ENCODE peak calls at places on chromosomes 12 and 14, in ten cellular contexts. G is CD8-positive, alpha-beta T cell; I is LNCaP clone FGC; Z is dorsolateral prefrontal cortex; C is upper lobe of right lung; N is thoracic aorta; V is fibroblast of lung; X is esophagus squamous epithelium; R is MCF 10A; D is cardiac fibroblast. U is an unnamed sample.
A peak's percentile ranks its signal among the peaks of the same experiment; 100 is the strongest.

GRCh38 chr14:22979748-22980392 is 2.5 kb downstream of the AJUBA start:
- DNase-seq in G (no peak), I (no peak), Z (no peak), C (no peak), N (no peak), V (no peak), X (no peak), R (peak; percentile 77), D (no peak), U (no peak)

GRCh38 chr12:57993030-57993429 is 51.7 kb downstream of the ATP23 start:
- DNase-seq in G (no peak), I (peak; percentile 84), Z (no peak), C (no peak), N (no peak), V (no peak), X (no peak), R (peak; percentile 15), D (peak; percentile 9), U (no peak)

GRCh38 chr12:124171231-124171985 is 123.5 kb upstream of the RFLNA start:
- DNase-seq in G (no peak), I (no peak), Z (no peak), C (no peak), N (no peak), V (no peak), X (no peak), R (no peak), D (no peak), U (no peak)

GRCh38 chr12:93009533-93009932 is 80.4 kb upstream of the EEA1 start:
- DNase-seq in G (no peak), I (no peak), Z (no peak), C (no peak), N (no peak), V (no peak), X (no peak), R (no peak), D (no peak), U (no peak)

GRCh38 chr12:113899042-113899843 is 66.9 kb downstream of the RBM19 start:
- DNase-seq in G (no peak), I (no peak), Z (no peak), C (no peak), N (no peak), V (no peak), X (no peak), R (no peak), D (no peak), U (no peak)

GRCh38 chr14:77275041-77275854 is 4.2 kb upstream of the NGB start:
- DNase-seq in G (no peak), I (no peak), Z (no peak), C (no peak), N (no peak), V (no peak), X (no peak), R (no peak), D (no peak), U (no peak)

GRCh38 chr12:110333201-110333600 is 52.2 kb downstream of the ATP2A2 start:
- DNase-seq in G (no peak), I (no peak), Z (no peak), C (no peak), N (no peak), V (no peak), X (no peak), R (no peak), D (no peak), U (no peak)

GRCh38 chr14:80047761-80048160 is 163.5 kb downstream of the DIO2 start:
- DNase-seq in G (no peak), I (no peak), Z (no peak), C (no peak), N (no peak), V (no peak), X (no peak), R (peak; percentile 9), D (peak; percentile 2), U (no peak)

GRCh38 chr12:95142752-95143151 is 69.3 kb upstream of the NR2C1 start:
- DNase-seq in G (no peak), I (no peak), Z (no peak), C (no peak), N (no peak), V (no peak), X (no peak), R (no peak), D (no peak), U (no peak)

GRCh38 chr12:75960086-75960910 is 71.3 kb downstream of the PHLDA1 start:
- DNase-seq in G (no peak), I (no peak), Z (no peak), C (no peak), N (no peak), V (no peak), X (no peak), R (no peak), D (no peak), U (no peak)

GRCh38 chr14:36254020-36254614 is 66.3 kb downstream of the MBIP start:
- DNase-seq in G (no peak), I (no peak), Z (no peak), C (no peak), N (no peak), V (peak; percentile 6), X (no peak), R (peak; percentile 6), D (peak; percentile 7), U (no peak)

GRCh38 chr12:59904874-59905521 is 309.2 kb downstream of the SLC16A7 start:
- DNase-seq in G (no peak), I (no peak), Z (no peak), C (no peak), N (no peak), V (peak; percentile 30), X (no peak), R (no peak), D (no peak), U (no peak)

GRCh38 chr14:72802588-72802946 is 91.3 kb downstream of the DPF3 start:
- DNase-seq in G (no peak), I (no peak), Z (no peak), C (no peak), N (no peak), V (no peak), X (no peak), R (no peak), D (no peak), U (no peak)

GRCh38 chr12:89179983-89180382 is 172.3 kb downstream of the DUSP6 start:
- DNase-seq in G (no peak), I (peak; percentile 54), Z (no peak), C (no peak), N (peak; percentile 4), V (peak; percentile 98), X (no peak), R (peak; percentile 100), D (peak; percentile 95), U (no peak)

GRCh38 chr12:8860165-8860961 is 37.9 kb downstream of the A2ML1 start:
- DNase-seq in G (no peak), I (peak; percentile 36), Z (no peak), C (no peak), N (no peak), V (peak; percentile 67), X (no peak), R (peak; percentile 46), D (peak; percentile 67), U (no peak)

GRCh38 chr12:64325055-64325454 is 65.5 kb downstream of the C12orf56 start:
- DNase-seq in G (no peak), I (no peak), Z (no peak), C (no peak), N (no peak), V (no peak), X (no peak), R (no peak), D (no peak), U (no peak)

GRCh38 chr12:69291278-69291593 is 51.9 kb downstream of the CPSF6 start:
- DNase-seq in G (no peak), I (no peak), Z (no peak), C (no peak), N (no peak), V (no peak), X (no peak), R (no peak), D (no peak), U (no peak)
- TF ChIP-seq CTCF in G (peak; percentile 9), I (no peak), Z (no peak), C (no peak), N (no peak), V (no peak), X (no peak), R (no peak), D (no peak), U (peak; percentile 19)

DNA sequence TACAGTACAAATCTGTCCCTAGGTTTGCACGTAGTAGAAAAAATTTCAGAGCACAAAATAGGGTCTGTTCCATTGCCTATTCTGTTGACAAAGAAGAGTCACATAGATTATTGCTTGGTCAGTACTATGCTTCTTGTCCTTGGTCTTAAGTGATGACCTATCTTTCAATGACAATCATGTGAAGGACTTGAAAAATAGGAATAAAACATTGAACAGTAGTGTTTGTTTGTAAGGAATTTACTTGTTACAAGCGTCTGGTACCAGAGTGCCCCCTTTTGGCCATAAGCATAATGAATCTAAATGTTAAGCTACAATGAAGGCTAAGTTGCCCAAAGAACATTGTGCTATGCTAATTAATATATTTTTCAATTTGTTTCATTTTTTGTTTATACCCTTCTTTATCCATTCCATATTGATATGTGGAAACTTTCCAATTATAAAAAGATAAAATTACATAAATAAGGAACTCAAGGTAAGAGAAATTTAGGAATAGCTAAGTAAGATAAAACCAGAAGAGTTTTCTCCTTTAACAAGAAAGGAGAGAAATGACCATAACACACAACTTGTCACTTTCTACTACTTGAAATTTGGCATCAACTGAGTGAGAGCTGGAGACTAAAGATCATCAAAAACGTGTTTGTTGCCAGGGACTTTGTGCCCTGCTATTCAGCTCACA is 204.7 kb downstream of the EPS8 start:
- DNase-seq in G (no peak), I (no peak), Z (no peak), C (no peak), N (no peak), V (peak; percentile 90), X (no peak), R (peak; percentile 70), D (peak; percentile 91), U (no peak)
- TF ChIP-seq CTCF in G (peak; percentile 77), I (peak; percentile 68), Z (peak; percentile 79), C (peak; percentile 72), N (peak; percentile 74), V (peak; percentile 77), X (peak; percentile 62), R (peak; percentile 62), D (peak; percentile 73), U (peak; percentile 46)

GRCh38 chr12:14986449-14986848 is 13.6 kb downstream of the PDE6H start:
- DNase-seq in G (no peak), I (no peak), Z (no peak), C (no peak), N (no peak), V (no peak), X (no peak), R (no peak), D (no peak), U (no peak)
- TF ChIP-seq CTCF in G (no peak), I (peak; percentile 15), Z (no peak), C (no peak), N (no peak), V (no peak), X (no peak), R (no peak), D (no peak), U (no peak)

DNA sequence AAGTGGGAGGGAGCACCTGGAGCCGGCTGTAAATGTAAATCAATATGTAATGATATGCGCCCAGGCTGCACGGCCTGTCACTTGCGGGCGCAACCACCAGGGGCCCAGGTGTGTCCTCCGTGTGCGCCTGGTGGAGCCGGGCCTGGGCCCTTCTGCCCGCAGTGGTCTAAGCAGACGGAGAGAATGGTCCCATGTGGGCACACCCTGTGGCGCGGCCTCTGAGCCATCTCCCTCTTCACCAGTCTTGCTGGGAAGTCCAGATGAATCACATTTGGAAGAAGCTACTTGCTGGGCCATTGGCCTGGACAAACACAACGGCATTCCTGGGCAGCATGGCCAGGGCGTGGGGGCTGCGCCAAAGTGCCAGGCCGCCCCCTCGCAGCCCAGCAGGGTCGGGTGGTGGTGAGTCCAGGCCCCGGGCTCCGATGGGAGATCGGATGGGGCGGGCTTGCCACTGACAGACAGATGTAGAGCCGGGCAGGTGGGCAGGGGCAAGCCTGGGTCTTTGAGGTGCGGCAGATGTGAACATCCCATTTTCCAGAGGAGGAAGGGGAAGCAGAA is 193.2 kb upstream of the C14orf180 start:
- DNase-seq in G (no peak), I (no peak), Z (peak; percentile 32), C (peak; percentile 50), N (no peak), V (no peak), X (no peak), R (no peak), D (no peak), U (no peak)
- TF ChIP-seq CTCF in G (no peak), I (no peak), Z (no peak), C (no peak), N (no peak), V (no peak), X (no peak), R (no peak), D (no peak), U (no peak)